ENCODE peak calls at places on chromosomes 16 and 17, in seven cellular contexts. U is ureter; W is activated naive CD8-positive, alpha-beta T cell treated with anti-CD3 and anti-CD28 coated beads for 36 hours; E is skeletal muscle cell; Z is NCI-H2171; T is substantia nigra; S is fibroblast of the aortic adventitia. H is an unnamed sample.

GRCh38 chr16:2854700-2855309 is 3.2 kb downstream of the PRSS22 start:
- DNase-seq in S (no peak), Z (no peak), E (no peak), U (no peak), W (no peak), T (no peak), H (no peak)

GRCh38 chr16:75130150-75130771 is 13.7 kb upstream of the LDHD start:
- DNase-seq in W (no peak), T (no peak), S (peak), Z (no peak), E (no peak), U (no peak), H (no peak)

GRCh38 chr17:45021607-45022287 is 29.7 kb downstream of the DCAKD start:
- DNase-seq in T (no peak), S (peak), W (peak), E (no peak), U (peak), Z (peak), H (no peak)

GRCh38 chr16:19113577-19114358 is at the start of gene ITPRIPL2:
- DNase-seq in U (peak), Z (peak), S (peak), W (no peak), T (no peak), E (no peak), H (peak)

GRCh38 chr16:89102035-89102776 is 8.6 kb downstream of the ACSF3 start:
- DNase-seq in W (no peak), T (no peak), Z (no peak), S (no peak), U (no peak), E (no peak), H (no peak)

GRCh38 chr16:10876799-10877341 is at the start of gene CIITA:
- DNase-seq in S (peak), T (peak), Z (no peak), U (peak), E (peak), W (peak), H (peak)

GRCh38 chr17:15436399-15437369 is 30.7 kb downstream of the CDRT4 start:
- DNase-seq in E (no peak), T (peak), W (peak), Z (no peak), U (peak), S (peak), H (peak)

GRCh38 chr17:50613007-50613406 is 21.7 kb upstream of the ABCC3 start:
- DNase-seq in Z (no peak), S (no peak), U (no peak), E (no peak), T (no peak), W (no peak), H (no peak)

GRCh38 chr17:77796201-77796860 is 162.2 kb upstream of the TNRC6C start:
- DNase-seq in Z (no peak), E (no peak), W (no peak), T (no peak), S (peak), U (no peak), H (no peak)

GRCh38 chr16:3952342-3953131 is 72.0 kb upstream of the CREBBP start:
- DNase-seq in T (no peak), U (no peak), W (no peak), E (peak), Z (peak), S (peak), H (no peak)

GRCh38 chr17:47207143-47208067 is 1.7 kb upstream of the MYL4 start:
- DNase-seq in T (no peak), E (no peak), W (no peak), U (no peak), Z (no peak), S (no peak), H (no peak)

GRCh38 chr16:88764080-88764479 is 20.9 kb downstream of the PIEZO1 start:
- DNase-seq in S (no peak), Z (no peak), U (no peak), W (no peak), E (no peak), T (no peak), H (no peak)